ENCODE peak calls at places on chromosome 13, in four cellular contexts. One of them, this sample, is unnamed.
A peak's percentile ranks its signal among the peaks of the same experiment; 100 is the strongest.

GRCh38 chr13:59915252-59915651 is 248.5 kb downstream of the DIAPH3 start:
- DNase-seq in stimulated activated CD4-positive, alpha-beta T cell treated with anti-CD3 and anti-CD28 coated beads, Interleukin-15, amount 100 ng/mL, for 1 hour: no peak
- DNase-seq in epithelial cell of esophagus: no peak
- DNase-seq in AG10803: no peak
- DNase-seq in this sample: no peak

GRCh38 chr13:29707876-29708543 is 112.5 kb upstream of the SLC7A1 start:
- DNase-seq in AG10803: peak; percentile 62
- DNase-seq in stimulated activated CD4-positive, alpha-beta T cell treated with anti-CD3 and anti-CD28 coated beads, Interleukin-15, amount 100 ng/mL, for 1 hour: no peak
- DNase-seq in epithelial cell of esophagus: peak; percentile 67
- DNase-seq in this sample: peak; percentile 33

GRCh38 chr13:47146136-47146535 is 249.3 kb upstream of the HTR2A start:
- DNase-seq in epithelial cell of esophagus: peak; percentile 20
- DNase-seq in stimulated activated CD4-positive, alpha-beta T cell treated with anti-CD3 and anti-CD28 coated beads, Interleukin-15, amount 100 ng/mL, for 1 hour: no peak
- DNase-seq in AG10803: peak; percentile 35
- DNase-seq in this sample: peak; percentile 43

GRCh38 chr13:28337196-28338045 is 157.5 kb downstream of the FLT1 start:
- DNase-seq in stimulated activated CD4-positive, alpha-beta T cell treated with anti-CD3 and anti-CD28 coated beads, Interleukin-15, amount 100 ng/mL, for 1 hour: no peak
- DNase-seq in AG10803: peak; percentile 89
- DNase-seq in epithelial cell of esophagus: peak; percentile 31
- DNase-seq in this sample: peak; percentile 25

GRCh38 chr13:76969488-76970365 is 21.4 kb downstream of the ACOD1 start:
- DNase-seq in epithelial cell of esophagus: peak; percentile 95
- DNase-seq in stimulated activated CD4-positive, alpha-beta T cell treated with anti-CD3 and anti-CD28 coated beads, Interleukin-15, amount 100 ng/mL, for 1 hour: no peak
- DNase-seq in AG10803: peak; percentile 10
- DNase-seq in this sample: peak; percentile 90

GRCh38 chr13:113404723-113405471 is 41.0 kb upstream of the GRTP1 start:
- DNase-seq in AG10803: no peak
- DNase-seq in epithelial cell of esophagus: no peak
- DNase-seq in stimulated activated CD4-positive, alpha-beta T cell treated with anti-CD3 and anti-CD28 coated beads, Interleukin-15, amount 100 ng/mL, for 1 hour: no peak
- DNase-seq in this sample: no peak

GRCh38 chr13:53499551-53499950 is 470.9 kb downstream of the OLFM4 start:
- DNase-seq in stimulated activated CD4-positive, alpha-beta T cell treated with anti-CD3 and anti-CD28 coated beads, Interleukin-15, amount 100 ng/mL, for 1 hour: no peak
- DNase-seq in AG10803: no peak
- DNase-seq in epithelial cell of esophagus: no peak
- DNase-seq in this sample: no peak

GRCh38 chr13:112887151-112887550 is 81.9 kb upstream of the MCF2L start:
- DNase-seq in epithelial cell of esophagus: no peak
- DNase-seq in AG10803: no peak
- DNase-seq in stimulated activated CD4-positive, alpha-beta T cell treated with anti-CD3 and anti-CD28 coated beads, Interleukin-15, amount 100 ng/mL, for 1 hour: no peak
- DNase-seq in this sample: no peak

GRCh38 chr13:112356190-112356589 is 20.0 kb upstream of the SPACA7 start:
- DNase-seq in AG10803: no peak
- DNase-seq in stimulated activated CD4-positive, alpha-beta T cell treated with anti-CD3 and anti-CD28 coated beads, Interleukin-15, amount 100 ng/mL, for 1 hour: no peak
- DNase-seq in epithelial cell of esophagus: no peak
- DNase-seq in this sample: no peak